ENCODE peak calls at places on chromosomes 5 and 9, in eight cellular contexts. Z is stimulated activated CD4-positive, alpha-beta T cell treated with anti-CD3 and anti-CD28 coated beads, Interleukin-4, amount 100 ng/mL, for 48 hours; O is A549; X is left ventricle myocardium superior; T is neural progenitor cell; Y is dermis blood vessel endothelial cell; C is midbrain; J is KBM-7. N is an unnamed sample.

GRCh38 chr9:135213566-135213965 is 126.1 kb downstream of the OLFM1 start:
- DNase-seq in Z (no peak), C (no peak), J (no peak), T (no peak), O (no peak), X (peak; percentile 11), Y (no peak), N (no peak)

GRCh38 chr9:129253820-129254381 is 75.8 kb upstream of the IER5L start:
- DNase-seq in X (peak; percentile 81), O (no peak), Z (no peak), Y (no peak), C (peak; percentile 14), J (peak; percentile 42), T (peak; percentile 38), N (no peak)

GRCh38 chr5:109191153-109191558 is 218.6 kb downstream of the PJA2 start:
- DNase-seq in T (no peak), Z (no peak), O (no peak), C (no peak), Y (peak; percentile 55), J (peak; percentile 24), X (no peak), N (peak; percentile 20)

GRCh38 chr9:16986441-16987387 is 116.2 kb upstream of the BNC2 start:
- DNase-seq in O (no peak), Z (no peak), X (no peak), Y (no peak), T (no peak), J (no peak), C (no peak), N (no peak)

GRCh38 chr5:50666261-50667078 is at the start of gene PARP8:
- DNase-seq in C (peak; percentile 31), Y (peak; percentile 7), J (peak; percentile 69), T (peak; percentile 86), Z (peak; percentile 19), X (peak; percentile 66), O (peak; percentile 9), N (peak; percentile 45)

GRCh38 chr5:132104561-132104960 is 31.0 kb downstream of the CSF2 start:
- DNase-seq in X (no peak), J (no peak), O (no peak), Y (no peak), C (no peak), Z (no peak), T (no peak), N (no peak)

GRCh38 chr5:23996525-23996924 is 489.1 kb downstream of the PRDM9 start:
- DNase-seq in C (no peak), J (no peak), Z (no peak), T (no peak), Y (no peak), O (no peak), X (no peak), N (no peak)

GRCh38 chr9:14399736-14400657 is 86.1 kb upstream of the NFIB start:
- DNase-seq in J (no peak), C (peak; percentile 47), Y (no peak), Z (no peak), X (no peak), O (no peak), T (no peak), N (no peak)

GRCh38 chr5:34686762-34687268 is 30.7 kb downstream of the RAI14 start:
- DNase-seq in X (peak; percentile 67), J (no peak), C (no peak), Z (no peak), T (no peak), O (peak; percentile 71), Y (peak; percentile 98), N (peak; percentile 84)

GRCh38 chr5:17065468-17065867 is 129.4 kb upstream of the MYO10 start:
- DNase-seq in J (no peak), C (no peak), X (peak; percentile 43), O (no peak), Z (no peak), Y (no peak), T (no peak), N (no peak)

GRCh38 chr5:149371296-149371962 is 7.7 kb downstream of the IL17B start:
- DNase-seq in C (peak; percentile 41), X (peak; percentile 69), J (peak; percentile 77), Z (peak; percentile 57), Y (peak; percentile 82), O (peak; percentile 81), T (peak; percentile 83), N (peak; percentile 87)

GRCh38 chr5:74212336-74212735 is 428.2 kb downstream of the ENC1 start:
- DNase-seq in T (peak; percentile 46), C (no peak), J (peak; percentile 87), Z (no peak), O (no peak), X (no peak), Y (peak; percentile 62), N (peak; percentile 48)

GRCh38 chr5:111742595-111742994 is 14.4 kb downstream of the NREP start:
- DNase-seq in C (no peak), O (no peak), J (no peak), T (no peak), X (no peak), Y (peak; percentile 19), Z (no peak), N (no peak)

GRCh38 chr9:121359358-121360294 is 10.4 kb downstream of the STOM start:
- DNase-seq in X (no peak), Y (peak; percentile 21), T (no peak), C (no peak), O (no peak), J (peak; percentile 75), Z (no peak), N (no peak)

GRCh38 chr5:169875091-169875727 is 105.1 kb downstream of the INSYN2B start:
- DNase-seq in X (no peak), Z (no peak), C (no peak), Y (no peak), J (no peak), O (no peak), T (no peak), N (no peak)

GRCh38 chr9:73470766-73471165 is 319.1 kb downstream of the ANXA1 start:
- DNase-seq in J (no peak), O (no peak), X (no peak), C (no peak), T (no peak), Y (no peak), Z (no peak), N (no peak)

GRCh38 chr9:133111461-133112360 is 9.3 kb downstream of the RALGDS start:
- DNase-seq in O (no peak), Y (no peak), T (no peak), X (peak; percentile 27), C (no peak), J (no peak), Z (no peak), N (no peak)

GRCh38 chr5:105057001-105057436 is 1494.4 kb upstream of the NUDT12 start:
- DNase-seq in O (no peak), Y (no peak), X (no peak), C (no peak), T (no peak), Z (no peak), J (no peak), N (no peak)

GRCh38 chr5:6812800-6813731 is 99.8 kb downstream of the TENT4A start:
- DNase-seq in X (no peak), O (no peak), T (no peak), Z (no peak), C (no peak), J (no peak), Y (no peak), N (no peak)

GRCh38 chr5:137791803-137792202 is 37.6 kb upstream of the HNRNPA0 start:
- DNase-seq in Z (no peak), X (no peak), T (no peak), Y (no peak), C (no peak), O (no peak), J (no peak), N (no peak)

GRCh38 chr9:125889524-125890473 is 142.6 kb downstream of the PBX3 start:
- DNase-seq in Z (peak; percentile 13), Y (peak; percentile 56), C (peak; percentile 71), X (peak; percentile 68), O (peak; percentile 23), T (peak; percentile 80), J (peak; percentile 36), N (peak; percentile 4)

GRCh38 chr5:98635631-98636030 is 137.8 kb upstream of the RGMB start:
- DNase-seq in Z (no peak), O (no peak), C (no peak), Y (no peak), J (no peak), T (no peak), X (no peak), N (no peak)

GRCh38 chr5:79508794-79509193 is 5.1 kb downstream of the HOMER1 start:
- DNase-seq in X (no peak), C (no peak), Z (no peak), O (no peak), Y (no peak), J (no peak), T (no peak), N (no peak)

GRCh38 chr5:51347157-51347556 is 36.1 kb upstream of the ISL1 start:
- DNase-seq in Z (no peak), Y (no peak), X (no peak), J (no peak), C (no peak), T (no peak), O (no peak), N (no peak)

GRCh38 chr9:12464910-12465512 is 228.2 kb upstream of the TYRP1 start:
- DNase-seq in X (no peak), C (peak; percentile 52), O (peak; percentile 1), T (peak; percentile 59), Y (peak; percentile 35), Z (no peak), J (peak; percentile 65), N (peak; percentile 4)

GRCh38 chr9:38046669-38047300 is 22.2 kb downstream of the SHB start:
- DNase-seq in T (no peak), C (no peak), Z (no peak), Y (peak; percentile 56), O (no peak), J (no peak), X (no peak), N (peak; percentile 32)

GRCh38 chr5:1542011-1542410 is 18.3 kb upstream of the LPCAT1 start:
- DNase-seq in T (no peak), O (no peak), Z (no peak), X (no peak), Y (no peak), C (no peak), J (no peak), N (no peak)

GRCh38 chr5:135386096-135386495 is 12.9 kb downstream of the MACROH2A1 start:
- DNase-seq in O (no peak), X (no peak), J (no peak), Y (peak; percentile 66), T (no peak), C (no peak), Z (no peak), N (no peak)

GRCh38 chr5:72467987-72468386 is 39.2 kb downstream of the ZNF366 start:
- DNase-seq in X (no peak), C (no peak), T (no peak), O (no peak), Z (no peak), J (no peak), Y (peak; percentile 52), N (no peak)

GRCh38 chr5:121667292-121667691 is 184.4 kb upstream of the FTMT start:
- DNase-seq in C (no peak), Y (no peak), O (no peak), J (peak; percentile 46), X (no peak), T (no peak), Z (no peak), N (no peak)

GRCh38 chr9:133939845-133940244 is 52.3 kb downstream of the VAV2 start:
- DNase-seq in J (no peak), C (no peak), X (no peak), Z (no peak), O (no peak), Y (no peak), T (no peak), N (no peak)

GRCh38 chr5:74641778-74642542 is 1.4 kb upstream of the ENC1 start:
- DNase-seq in O (no peak), C (peak; percentile 68), J (peak; percentile 64), T (peak; percentile 55), X (peak; percentile 40), Y (peak; percentile 88), Z (no peak), N (peak; percentile 64)

GRCh38 chr9:36980148-36980974 is 53.7 kb downstream of the PAX5 start:
- DNase-seq in J (peak; percentile 66), C (no peak), X (no peak), Z (no peak), T (peak; percentile 88), O (peak; percentile 35), Y (no peak), N (no peak)

GRCh38 chr9:115952667-115953316 is 200.8 kb upstream of the PAPPA start:
- DNase-seq in Z (no peak), J (no peak), C (no peak), T (no peak), Y (no peak), O (peak; percentile 37), X (no peak), N (no peak)